ENCODE peak calls at places on chromosomes 16 and 17, in four cellular contexts. One of them, this sample, is unnamed.

GRCh38 chr17:4555863-4556646 is 871 bp upstream of the MYBBP1A start:
- DNase-seq in SK-N-SH: peak
- DNase-seq in H1: no peak
- DNase-seq in K562: no peak
- DNase-seq in this sample: no peak

GRCh38 chr16:88924834-88925539 is 52.0 kb downstream of the CBFA2T3 start:
- DNase-seq in SK-N-SH: peak
- DNase-seq in H1: no peak
- DNase-seq in K562: peak
- DNase-seq in this sample: no peak

GRCh38 chr17:538096-538973 is 176.3 kb downstream of the VPS53 start:
- DNase-seq in SK-N-SH: no peak
- DNase-seq in H1: no peak
- DNase-seq in K562: no peak
- DNase-seq in this sample: no peak

GRCh38 chr17:35084987-35085386 is 21.5 kb upstream of the RFFL start:
- DNase-seq in SK-N-SH: no peak
- DNase-seq in H1: no peak
- DNase-seq in K562: peak
- DNase-seq in this sample: no peak

GRCh38 chr17:47660064-47660492 is 10.4 kb downstream of the KPNB1 start:
- DNase-seq in SK-N-SH: no peak
- DNase-seq in H1: no peak
- DNase-seq in K562: no peak
- DNase-seq in this sample: peak

GRCh38 chr17:77344038-77344437 is 203.3 kb downstream of the SEC14L1 start:
- DNase-seq in SK-N-SH: no peak
- DNase-seq in H1: no peak
- DNase-seq in K562: no peak
- DNase-seq in this sample: no peak

GRCh38 chr17:6868579-6868978 is 37.0 kb upstream of the TEKT1 start:
- DNase-seq in SK-N-SH: no peak
- DNase-seq in H1: no peak
- DNase-seq in K562: no peak
- DNase-seq in this sample: no peak

GRCh38 chr16:88264641-88265285 is 118.0 kb upstream of the ZNF469 start:
- DNase-seq in SK-N-SH: no peak
- DNase-seq in H1: peak
- DNase-seq in K562: peak
- DNase-seq in this sample: peak

GRCh38 chr16:790086-790485 is 1.7 kb downstream of the CHTF18 start:
- DNase-seq in SK-N-SH: no peak
- DNase-seq in H1: no peak
- DNase-seq in K562: no peak
- DNase-seq in this sample: no peak

GRCh38 chr16:11750056-11750455 is 7.4 kb upstream of the TXNDC11 start:
- DNase-seq in SK-N-SH: no peak
- DNase-seq in H1: no peak
- DNase-seq in K562: no peak
- DNase-seq in this sample: no peak

GRCh38 chr17:55571095-55571494 is 59.8 kb upstream of the SMIM36 start:
- DNase-seq in SK-N-SH: no peak
- DNase-seq in H1: no peak
- DNase-seq in K562: no peak
- DNase-seq in this sample: no peak

GRCh38 chr17:2197271-2197670 is 106.3 kb downstream of the SMG6 start:
- DNase-seq in SK-N-SH: no peak
- DNase-seq in H1: no peak
- DNase-seq in K562: no peak
- DNase-seq in this sample: no peak

GRCh38 chr17:45914036-45914717 is 19.8 kb downstream of the MAPT start:
- DNase-seq in SK-N-SH: no peak
- DNase-seq in H1: no peak
- DNase-seq in K562: no peak
- DNase-seq in this sample: no peak

GRCh38 chr17:16962804-16963203 is 9.1 kb downstream of the TNFRSF13B start:
- DNase-seq in SK-N-SH: no peak
- DNase-seq in H1: peak
- DNase-seq in K562: no peak
- DNase-seq in this sample: no peak

GRCh38 chr16:15810411-15810810 is 46.4 kb downstream of the MYH11 start:
- DNase-seq in SK-N-SH: peak
- DNase-seq in H1: no peak
- DNase-seq in K562: no peak
- DNase-seq in this sample: no peak

GRCh38 chr17:73286863-73287296 is 24.9 kb downstream of the CDC42EP4 start:
- DNase-seq in SK-N-SH: no peak
- DNase-seq in H1: no peak
- DNase-seq in K562: peak
- DNase-seq in this sample: no peak

GRCh38 chr16:12063435-12063834 is 86.9 kb downstream of the SNX29 start:
- DNase-seq in SK-N-SH: no peak
- DNase-seq in H1: no peak
- DNase-seq in K562: no peak
- DNase-seq in this sample: no peak

GRCh38 chr17:42311240-42312034 is 23.1 kb downstream of the STAT5A start:
- DNase-seq in SK-N-SH: peak
- DNase-seq in H1: no peak
- DNase-seq in K562: peak
- DNase-seq in this sample: no peak

GRCh38 chr17:27402943-27403342 is 53.3 kb upstream of the KSR1 start:
- DNase-seq in SK-N-SH: no peak
- DNase-seq in H1: no peak
- DNase-seq in K562: no peak
- DNase-seq in this sample: no peak

GRCh38 chr16:26905336-26905735 is 161.4 kb upstream of the C16orf82 start:
- DNase-seq in SK-N-SH: no peak
- DNase-seq in H1: no peak
- DNase-seq in K562: no peak
- DNase-seq in this sample: no peak

GRCh38 chr16:65201446-65202010 is 79.7 kb upstream of the CDH11 start:
- DNase-seq in SK-N-SH: no peak
- DNase-seq in H1: no peak
- DNase-seq in K562: no peak
- DNase-seq in this sample: no peak

GRCh38 chr16:88194397-88195020 is 188.2 kb upstream of the ZNF469 start:
- DNase-seq in SK-N-SH: peak
- DNase-seq in H1: no peak
- DNase-seq in K562: no peak
- DNase-seq in this sample: no peak

GRCh38 chr16:22684282-22685161 is 129.4 kb upstream of the HS3ST2 start:
- DNase-seq in SK-N-SH: no peak
- DNase-seq in H1: no peak
- DNase-seq in K562: no peak
- DNase-seq in this sample: no peak

GRCh38 chr16:68939921-68940320 is 96.6 kb downstream of the TANGO6 start:
- DNase-seq in SK-N-SH: no peak
- DNase-seq in H1: no peak
- DNase-seq in K562: no peak
- DNase-seq in this sample: no peak

GRCh38 chr16:68936729-68937631 is 93.6 kb downstream of the TANGO6 start:
- DNase-seq in SK-N-SH: no peak
- DNase-seq in H1: no peak
- DNase-seq in K562: no peak
- DNase-seq in this sample: no peak

GRCh38 chr16:68934402-68934801 is 91.1 kb downstream of the TANGO6 start:
- DNase-seq in SK-N-SH: no peak
- DNase-seq in H1: no peak
- DNase-seq in K562: no peak
- DNase-seq in this sample: no peak

GRCh38 chr16:68935008-68935407 is 91.7 kb downstream of the TANGO6 start:
- DNase-seq in SK-N-SH: no peak
- DNase-seq in H1: no peak
- DNase-seq in K562: no peak
- DNase-seq in this sample: no peak
- TF ChIP-seq NRF1 in SK-N-SH: no peak
- TF ChIP-seq NRF1 in H1: no peak
- TF ChIP-seq NRF1 in K562: no peak
- TF ChIP-seq NRF1 in this sample: no peak

GRCh38 chr17:58639681-58640080 is 52.2 kb downstream of the TEX14 start:
- DNase-seq in SK-N-SH: no peak
- DNase-seq in H1: no peak
- DNase-seq in K562: no peak
- DNase-seq in this sample: no peak

GRCh38 chr17:58640202-58640601 is 51.6 kb downstream of the TEX14 start:
- DNase-seq in SK-N-SH: no peak
- DNase-seq in H1: no peak
- DNase-seq in K562: no peak
- DNase-seq in this sample: no peak

GRCh38 chr17:58632324-58633314 is 59.2 kb downstream of the TEX14 start:
- DNase-seq in SK-N-SH: no peak
- DNase-seq in H1: no peak
- DNase-seq in K562: no peak
- DNase-seq in this sample: no peak

GRCh38 chr17:58641937-58642336 is 49.9 kb downstream of the TEX14 start:
- DNase-seq in SK-N-SH: no peak
- DNase-seq in H1: no peak
- DNase-seq in K562: no peak
- DNase-seq in this sample: no peak

GRCh38 chr17:58637011-58637570 is 54.8 kb downstream of the TEX14 start:
- DNase-seq in SK-N-SH: no peak
- DNase-seq in H1: no peak
- DNase-seq in K562: no peak
- DNase-seq in this sample: no peak
- TF ChIP-seq NRF1 in SK-N-SH: no peak
- TF ChIP-seq NRF1 in H1: no peak
- TF ChIP-seq NRF1 in K562: no peak
- TF ChIP-seq NRF1 in this sample: no peak

GRCh38 chr17:40458001-40458791 is 14.9 kb downstream of the IGFBP4 start:
- DNase-seq in SK-N-SH: peak
- DNase-seq in H1: no peak
- DNase-seq in K562: no peak
- DNase-seq in this sample: no peak
- TF ChIP-seq NRF1 in SK-N-SH: no peak
- TF ChIP-seq NRF1 in H1: no peak
- TF ChIP-seq NRF1 in K562: no peak
- TF ChIP-seq NRF1 in this sample: no peak

DNA sequence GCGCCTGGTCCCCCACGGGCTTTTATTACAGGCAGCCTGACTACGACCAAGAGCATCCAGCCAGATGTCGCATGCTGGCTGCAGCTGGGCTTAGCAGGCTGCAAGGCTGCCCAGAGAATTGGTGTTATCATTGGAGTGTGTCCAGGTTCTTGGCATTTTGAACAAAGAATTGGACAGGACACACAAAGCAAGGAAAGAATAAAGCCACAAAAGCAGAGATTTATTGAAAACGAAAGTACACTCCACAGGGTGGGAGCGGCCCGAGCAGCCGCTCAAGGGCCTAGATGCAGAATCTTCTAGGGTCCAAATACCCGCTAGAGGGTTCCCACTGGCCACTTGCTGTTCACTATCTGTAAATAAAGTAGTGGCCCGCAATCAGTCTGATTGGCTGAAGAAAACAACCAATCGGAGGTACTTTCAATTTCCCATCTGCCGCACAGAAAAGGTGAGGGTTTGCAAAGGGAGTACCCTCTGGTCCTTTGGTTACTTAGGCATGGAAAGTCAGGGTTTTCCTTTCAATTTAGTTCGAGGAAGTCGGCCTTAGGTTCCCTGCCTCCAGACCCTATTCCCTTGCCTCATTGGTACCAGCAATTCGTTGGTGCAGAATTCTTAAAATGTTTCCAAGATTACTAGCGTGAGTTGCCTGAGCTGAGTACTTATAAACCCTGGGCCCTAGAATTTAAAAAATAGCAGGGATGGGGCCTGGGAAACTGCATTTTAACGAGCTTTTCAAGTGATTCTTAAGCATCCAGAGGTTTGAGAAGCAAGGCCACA is 38.5 kb upstream of the CNEP1R1 start:
- DNase-seq in SK-N-SH: peak
- DNase-seq in H1: no peak
- DNase-seq in K562: no peak
- DNase-seq in this sample: no peak
- TF ChIP-seq NRF1 in SK-N-SH: no peak
- TF ChIP-seq NRF1 in H1: no peak
- TF ChIP-seq NRF1 in K562: no peak
- TF ChIP-seq NRF1 in this sample: no peak

GRCh38 chr16:51392651-51393187 is 241.6 kb upstream of the SALL1 start:
- DNase-seq in SK-N-SH: no peak
- DNase-seq in H1: peak
- DNase-seq in K562: no peak
- DNase-seq in this sample: no peak
- TF ChIP-seq NRF1 in SK-N-SH: no peak
- TF ChIP-seq NRF1 in H1: no peak
- TF ChIP-seq NRF1 in K562: no peak
- TF ChIP-seq NRF1 in this sample: no peak

GRCh38 chr17:9999948-10000695 is 95.1 kb upstream of the RCVRN start:
- DNase-seq in SK-N-SH: no peak
- DNase-seq in H1: no peak
- DNase-seq in K562: no peak
- DNase-seq in this sample: peak

GRCh38 chr17:10001296-10001904 is 96.3 kb upstream of the RCVRN start:
- DNase-seq in SK-N-SH: no peak
- DNase-seq in H1: no peak
- DNase-seq in K562: no peak
- DNase-seq in this sample: no peak

GRCh38 chr17:9998060-9998459 is 93.0 kb upstream of the RCVRN start:
- DNase-seq in SK-N-SH: no peak
- DNase-seq in H1: no peak
- DNase-seq in K562: no peak
- DNase-seq in this sample: no peak

DNA sequence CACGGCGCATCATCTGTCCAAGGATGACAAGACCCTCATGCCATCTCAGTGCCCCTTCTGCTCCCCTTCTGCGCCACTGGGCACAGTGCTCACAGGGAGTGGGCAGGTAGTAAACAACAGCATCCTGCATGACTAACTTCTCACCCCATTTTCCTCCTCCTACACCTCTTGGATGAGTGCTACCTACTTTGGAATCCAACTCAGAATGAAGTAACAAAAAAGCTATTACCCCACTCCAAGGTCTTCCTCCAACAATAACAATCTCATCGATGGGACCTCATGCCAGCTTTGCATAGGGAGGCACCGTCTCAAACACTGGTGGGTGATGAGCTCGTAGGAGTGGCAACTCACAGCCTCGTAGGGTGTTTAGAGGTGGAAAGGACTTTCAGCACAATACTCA is 98.6 kb upstream of the RCVRN start:
- DNase-seq in SK-N-SH: no peak
- DNase-seq in H1: no peak
- DNase-seq in K562: no peak
- DNase-seq in this sample: no peak
- TF ChIP-seq NRF1 in SK-N-SH: no peak
- TF ChIP-seq NRF1 in H1: no peak
- TF ChIP-seq NRF1 in K562: no peak
- TF ChIP-seq NRF1 in this sample: no peak

GRCh38 chr17:32696426-32696825 is 180.5 kb downstream of the MYO1D start:
- DNase-seq in SK-N-SH: no peak
- DNase-seq in H1: no peak
- DNase-seq in K562: no peak
- DNase-seq in this sample: no peak

GRCh38 chr17:32695864-32696263 is 181.1 kb downstream of the MYO1D start:
- DNase-seq in SK-N-SH: no peak
- DNase-seq in H1: no peak
- DNase-seq in K562: no peak
- DNase-seq in this sample: no peak

GRCh38 chr17:32699247-32699646 is 177.7 kb downstream of the MYO1D start:
- DNase-seq in SK-N-SH: no peak
- DNase-seq in H1: no peak
- DNase-seq in K562: peak
- DNase-seq in this sample: no peak

GRCh38 chr17:32701860-32702259 is 175.1 kb downstream of the MYO1D start:
- DNase-seq in SK-N-SH: no peak
- DNase-seq in H1: no peak
- DNase-seq in K562: no peak
- DNase-seq in this sample: no peak

GRCh38 chr17:32697728-32698625 is 178.9 kb downstream of the MYO1D start:
- DNase-seq in SK-N-SH: no peak
- DNase-seq in H1: no peak
- DNase-seq in K562: no peak
- DNase-seq in this sample: no peak
- TF ChIP-seq NRF1 in SK-N-SH: no peak
- TF ChIP-seq NRF1 in H1: no peak
- TF ChIP-seq NRF1 in K562: no peak
- TF ChIP-seq NRF1 in this sample: no peak